ENCODE peak calls at places on chromosomes 16 and 17, in nine cellular contexts. A is fibroblast of lung; T is fibroblast of villous mesenchyme; W is body of pancreas; F is osteoblast; J is RWPE1; Q is cardiac fibroblast; E is GM13977; C is CD4-positive, alpha-beta T cell. M is an unnamed sample.

GRCh38 chr16:86635926-86636325 is 57.6 kb downstream of the FOXL1 start:
- DNase-seq in J (no peak), Q (no peak), E (no peak), W (no peak), C (no peak), F (no peak), T (no peak), A (no peak), M (no peak)

GRCh38 chr16:11717811-11718210 is 24.8 kb downstream of the TXNDC11 start:
- DNase-seq in W (no peak), E (no peak), C (no peak), A (no peak), Q (no peak), T (no peak), J (no peak), F (no peak), M (no peak)

GRCh38 chr16:85316321-85316919 is 204.1 kb upstream of the CIBAR2 start:
- DNase-seq in C (no peak), T (peak), E (peak), Q (peak), J (no peak), A (peak), W (peak), F (peak), M (no peak)

GRCh38 chr17:17062356-17062755 is 20.1 kb downstream of the MPRIP start:
- DNase-seq in Q (peak), A (no peak), W (no peak), T (peak), F (peak), C (no peak), E (no peak), J (no peak), M (peak)

GRCh38 chr16:19382084-19382801 is 35.4 kb upstream of the TMC5 start:
- DNase-seq in J (no peak), C (no peak), E (no peak), F (peak), A (no peak), W (peak), Q (no peak), T (no peak), M (no peak)

GRCh38 chr17:69732272-69732671 is 317.8 kb downstream of the MAP2K6 start:
- DNase-seq in J (no peak), C (no peak), W (no peak), F (no peak), T (no peak), A (peak), E (no peak), Q (no peak), M (no peak)

GRCh38 chr17:72192409-72193192 is 71.8 kb downstream of the SOX9 start:
- DNase-seq in A (peak), W (no peak), T (peak), F (peak), E (no peak), Q (peak), J (peak), C (no peak), M (no peak)

GRCh38 chr17:5381542-5381941 is 37.9 kb downstream of the NUP88 start:
- DNase-seq in Q (peak), A (peak), E (no peak), F (peak), C (no peak), W (no peak), J (no peak), T (no peak), M (no peak)

GRCh38 chr16:57299009-57299718 is 14.7 kb upstream of the PLLP start:
- DNase-seq in Q (no peak), A (no peak), F (peak), W (no peak), C (no peak), T (no peak), E (peak), J (peak), M (no peak)

GRCh38 chr16:27761816-27762215 is 211.9 kb downstream of the KATNIP start:
- DNase-seq in J (no peak), T (peak), A (no peak), C (no peak), F (peak), E (no peak), W (no peak), Q (no peak), M (no peak)

GRCh38 chr17:61481421-61481820 is 29.2 kb downstream of the TBX4 start:
- DNase-seq in Q (no peak), F (no peak), A (no peak), W (no peak), T (no peak), E (no peak), J (no peak), C (no peak), M (peak)

GRCh38 chr16:85613609-85614337 is 651 bp downstream of the GSE1 start:
- DNase-seq in Q (peak), T (peak), E (no peak), A (peak), C (no peak), W (peak), F (peak), J (peak), M (no peak)

GRCh38 chr16:17369441-17369951 is 101.3 kb downstream of the XYLT1 start:
- DNase-seq in C (peak), A (no peak), T (no peak), J (no peak), Q (no peak), W (peak), E (peak), F (no peak), M (no peak)

GRCh38 chr17:56131431-56131830 is 21.8 kb upstream of the ANKFN1 start:
- DNase-seq in J (no peak), C (no peak), E (no peak), T (no peak), F (no peak), W (no peak), Q (no peak), A (no peak), M (no peak)

GRCh38 chr17:19724501-19725420 is 8.4 kb upstream of the SLC47A2 start:
- DNase-seq in A (no peak), E (no peak), J (peak), W (peak), T (no peak), C (peak), F (peak), Q (peak), M (peak)

GRCh38 chr17:12667299-12667958 is 1.7 kb downstream of the MYOCD start:
- DNase-seq in E (peak), F (peak), J (peak), Q (peak), W (peak), A (peak), C (no peak), T (peak), M (no peak)

GRCh38 chr17:73976676-73977521 is 226.6 kb upstream of the RPL38 start:
- DNase-seq in A (no peak), Q (peak), E (no peak), J (no peak), C (no peak), F (no peak), T (no peak), W (no peak), M (no peak)

GRCh38 chr17:10745231-10745630 is 15.4 kb upstream of the TMEM220 start:
- DNase-seq in Q (no peak), W (no peak), F (no peak), J (no peak), A (no peak), C (no peak), E (no peak), T (no peak), M (no peak)

GRCh38 chr17:79977161-79977631 is 58.5 kb downstream of the TBC1D16 start:
- DNase-seq in T (no peak), F (no peak), A (no peak), C (no peak), J (no peak), E (no peak), W (peak), Q (no peak), M (peak)

GRCh38 chr17:58388302-58389190 is 28.8 kb downstream of the RNF43 start:
- DNase-seq in C (no peak), A (no peak), Q (no peak), E (no peak), T (no peak), W (no peak), J (no peak), F (no peak), M (no peak)

GRCh38 chr16:6625606-6626005 is 707.0 kb upstream of the RBFOX1 start:
- DNase-seq in C (no peak), Q (no peak), F (no peak), A (no peak), J (no peak), W (no peak), E (no peak), T (no peak), M (no peak)

GRCh38 chr17:385195-385835 is 32.7 kb upstream of the RPH3AL start:
- DNase-seq in A (no peak), C (no peak), Q (no peak), W (peak), F (peak), T (no peak), E (peak), J (peak), M (no peak)

GRCh38 chr16:82832861-82833260 is 206.1 kb downstream of the CDH13 start:
- DNase-seq in Q (peak), E (no peak), F (no peak), W (no peak), A (peak), J (no peak), T (peak), C (no peak), M (no peak)

GRCh38 chr16:88466175-88466862 is 13.2 kb downstream of the ZFPM1 start:
- DNase-seq in W (no peak), A (no peak), E (peak), T (no peak), J (no peak), C (no peak), F (no peak), Q (no peak), M (no peak)

GRCh38 chr16:9192746-9193145 is 101.3 kb downstream of the HAPSTR1 start:
- DNase-seq in Q (no peak), F (no peak), T (no peak), E (no peak), J (no peak), C (no peak), W (no peak), A (no peak), M (no peak)

GRCh38 chr16:11783319-11784047 is 13.6 kb downstream of the ZC3H7A start:
- DNase-seq in W (no peak), E (peak), F (no peak), Q (peak), T (peak), C (peak), A (peak), J (peak), M (no peak)

GRCh38 chr16:1325673-1326371 is 7.6 kb upstream of the BAIAP3 start:
- DNase-seq in F (no peak), W (no peak), A (no peak), T (no peak), C (no peak), Q (no peak), J (no peak), E (no peak), M (no peak)

GRCh38 chr17:31838641-31839225 is 20.3 kb downstream of the COPRS start:
- DNase-seq in J (no peak), A (peak), F (no peak), T (no peak), Q (peak), C (no peak), E (no peak), W (no peak), M (no peak)

GRCh38 chr17:18005496-18005895 is 32.8 kb downstream of the DRC3 start:
- DNase-seq in T (no peak), W (no peak), Q (no peak), F (no peak), J (no peak), C (no peak), E (no peak), A (no peak), M (no peak)

GRCh38 chr17:46159686-46160085 is 33.5 kb downstream of the KANSL1 start:
- DNase-seq in A (peak), J (no peak), E (no peak), F (peak), C (no peak), W (no peak), Q (peak), T (peak), M (no peak)

GRCh38 chr16:8708546-8708945 is 34.1 kb downstream of the ABAT start:
- DNase-seq in C (no peak), A (no peak), E (no peak), F (no peak), W (no peak), J (no peak), Q (no peak), T (no peak), M (no peak)

GRCh38 chr16:69796285-69797118 is 34.4 kb downstream of the WWP2 start:
- DNase-seq in W (no peak), J (peak), T (peak), F (peak), A (peak), C (no peak), Q (peak), E (peak), M (no peak)

GRCh38 chr16:69793521-69793920 is 31.4 kb downstream of the WWP2 start:
- DNase-seq in A (no peak), W (no peak), T (no peak), Q (no peak), E (no peak), J (no peak), C (no peak), F (no peak), M (no peak)

GRCh38 chr16:69799601-69800000 is 37.5 kb downstream of the WWP2 start:
- DNase-seq in J (no peak), T (no peak), A (peak), Q (no peak), E (no peak), W (no peak), C (no peak), F (peak), M (no peak)

GRCh38 chr16:69804283-69804682 is 42.2 kb downstream of the WWP2 start:
- DNase-seq in E (no peak), Q (no peak), F (no peak), A (no peak), C (no peak), J (no peak), W (no peak), T (no peak), M (no peak)

DNA sequence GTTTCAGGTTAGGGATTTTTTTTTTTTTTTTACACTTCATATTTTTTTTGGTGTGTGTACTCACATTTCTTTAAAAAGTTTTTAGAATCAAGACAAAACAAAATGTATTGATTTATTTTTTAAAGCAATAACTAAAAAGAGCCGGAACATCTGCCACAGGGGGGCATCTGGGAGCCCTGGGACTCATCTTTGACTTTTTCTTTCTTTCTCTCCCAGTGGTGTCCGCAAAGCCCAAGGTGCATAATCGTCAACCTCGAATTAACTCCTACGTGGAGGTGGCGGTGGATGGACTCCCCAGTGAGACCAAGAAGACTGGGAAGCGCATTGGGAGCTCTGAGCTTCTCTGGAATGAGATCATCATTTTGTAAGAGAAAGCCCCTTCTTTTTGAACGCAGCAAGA is 36.3 kb downstream of the WWP2 start:
- DNase-seq in C (no peak), T (peak), A (peak), Q (peak), E (no peak), F (peak), J (no peak), W (peak), M (no peak)
- TF ChIP-seq CTCF in C (no peak), T (peak), A (peak), Q (peak), E (no peak), F (peak), J (no peak), W (peak), M (peak)

DNA sequence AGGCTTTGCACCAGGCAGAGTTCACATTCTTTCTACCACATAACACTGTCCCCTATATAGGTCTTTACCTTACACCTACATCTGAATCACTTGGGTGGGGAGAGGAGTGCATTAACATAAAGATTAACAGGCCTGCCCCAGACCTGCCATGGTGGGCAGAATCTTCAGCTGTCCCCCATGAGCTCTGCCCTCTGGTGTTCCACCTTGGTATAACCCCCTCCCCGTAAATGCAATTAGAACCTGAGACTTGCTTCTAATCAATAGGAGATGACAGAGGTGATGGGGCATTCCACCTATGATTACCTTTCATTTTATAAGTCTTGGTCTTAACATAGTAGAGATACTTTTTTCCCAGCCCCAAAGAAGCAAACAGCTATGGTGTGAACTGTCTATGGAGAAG is 20.4 kb upstream of the GRIN2A start:
- DNase-seq in C (no peak), Q (no peak), T (no peak), A (no peak), E (no peak), W (no peak), F (no peak), J (no peak), M (no peak)
- TF ChIP-seq CTCF in C (no peak), Q (no peak), T (no peak), A (no peak), E (no peak), W (no peak), F (no peak), J (no peak), M (no peak)

GRCh38 chr17:81906476-81907218 is 4.6 kb downstream of the PCYT2 start:
- DNase-seq in A (no peak), C (no peak), F (no peak), T (no peak), W (no peak), E (no peak), J (no peak), Q (no peak), M (no peak)
- TF ChIP-seq CTCF in A (no peak), C (no peak), F (no peak), T (no peak), W (no peak), E (no peak), J (no peak), Q (no peak), M (peak)

DNA sequence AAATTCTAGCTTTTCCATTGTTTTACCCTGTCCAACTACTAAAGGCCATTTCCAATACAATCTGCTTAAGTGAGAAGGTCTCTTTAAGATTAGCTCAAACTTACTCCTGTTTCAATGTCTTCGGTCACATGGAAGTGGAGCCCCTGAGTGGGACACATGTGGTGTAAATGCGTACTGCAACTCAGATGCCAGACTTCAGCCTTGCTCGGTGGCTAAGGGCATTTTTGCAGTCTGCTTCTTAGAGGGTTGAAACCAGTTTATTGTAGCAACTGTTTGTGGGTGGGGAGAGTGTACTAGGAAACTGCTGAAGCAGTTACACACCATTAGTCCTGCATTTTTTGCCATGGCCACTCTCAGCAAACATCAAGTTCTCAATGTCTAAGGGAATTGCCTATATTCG is 140.6 kb downstream of the PARN start:
- DNase-seq in F (no peak), W (no peak), J (no peak), A (no peak), T (peak), C (no peak), Q (peak), E (no peak), M (no peak)
- TF ChIP-seq CTCF in F (peak), W (no peak), J (no peak), A (peak), T (no peak), C (no peak), Q (peak), E (no peak), M (peak)